ENCODE peak calls at places on chromosome 13, in six cellular contexts. F, Z, L, N, U and J are unnamed samples.

GRCh38 chr13:79966502-79966901 is 374.4 kb downstream of the SPRY2 start:
- DNase-seq in F (no peak), Z (no peak), L (no peak), N (no peak), U (peak; percentile 32), J (no peak)

GRCh38 chr13:92590503-92590908 is 636.1 kb upstream of the GPC6 start:
- DNase-seq in F (no peak), Z (no peak), L (no peak), N (no peak), U (no peak), J (peak; percentile 20)

GRCh38 chr13:114151565-114152284 is 19.3 kb upstream of the RASA3 start:
- DNase-seq in F (no peak), Z (no peak), L (no peak), N (no peak), U (no peak), J (no peak)

GRCh38 chr13:114203536-114203935 is 24.5 kb downstream of the CFAP97D2 start:
- DNase-seq in F (no peak), Z (no peak), L (no peak), N (no peak), U (no peak), J (no peak)

GRCh38 chr13:108427355-108427754 is 157.8 kb downstream of the TNFSF13B start:
- DNase-seq in F (no peak), Z (no peak), L (no peak), N (no peak), U (no peak), J (no peak)

GRCh38 chr13:39405596-39405995 is 197.4 kb downstream of the LHFPL6 start:
- DNase-seq in F (no peak), Z (no peak), L (no peak), N (no peak), U (no peak), J (no peak)

GRCh38 chr13:33519561-33520479 is 234.3 kb upstream of the STARD13 start:
- DNase-seq in F (no peak), Z (no peak), L (peak; percentile 86), N (peak; percentile 83), U (no peak), J (no peak)

GRCh38 chr13:26019881-26020535 is 31.8 kb downstream of the SHISA2 start:
- DNase-seq in F (no peak), Z (no peak), L (peak; percentile 80), N (peak; percentile 75), U (no peak), J (peak; percentile 99)

GRCh38 chr13:107866007-107866665 is 349.2 kb downstream of the LIG4 start:
- DNase-seq in F (no peak), Z (no peak), L (peak; percentile 24), N (no peak), U (peak; percentile 47), J (no peak)

GRCh38 chr13:71219671-71220070 is 647.3 kb downstream of the DACH1 start:
- DNase-seq in F (no peak), Z (no peak), L (no peak), N (no peak), U (no peak), J (no peak)

GRCh38 chr13:49472186-49472585 is 23.6 kb upstream of the PHF11 start:
- DNase-seq in F (no peak), Z (no peak), L (no peak), N (no peak), U (no peak), J (no peak)

GRCh38 chr13:25137624-25137892 is 34.5 kb downstream of the AMER2 start:
- DNase-seq in F (no peak), Z (no peak), L (no peak), N (no peak), U (no peak), J (no peak)

GRCh38 chr13:41919741-41920487 is 41.0 kb downstream of the VWA8 start:
- DNase-seq in F (no peak), Z (no peak), L (no peak), N (no peak), U (no peak), J (no peak)

GRCh38 chr13:30744056-30744684 is 8.8 kb downstream of the ALOX5AP start:
- DNase-seq in F (no peak), Z (peak; percentile 47), L (no peak), N (no peak), U (no peak), J (peak; percentile 88)

GRCh38 chr13:109148243-109148642 is 518.8 kb downstream of the MYO16 start:
- DNase-seq in F (no peak), Z (no peak), L (no peak), N (peak; percentile 77), U (no peak), J (no peak)

GRCh38 chr13:113152894-113153809 is 5.3 kb upstream of the PROZ start:
- DNase-seq in F (peak; percentile 31), Z (no peak), L (peak; percentile 39), N (no peak), U (peak; percentile 62), J (no peak)

GRCh38 chr13:28313579-28313978 is 175.2 kb downstream of the PAN3 start:
- DNase-seq in F (no peak), Z (peak; percentile 24), L (peak; percentile 32), N (peak; percentile 44), U (peak; percentile 36), J (no peak)